ENCODE peak calls at places on chromosome 16, in five cellular contexts. Y, E, I, R and Q are unnamed samples.

GRCh38 chr16:88527186-88527936 is 42.8 kb upstream of the ZC3H18 start:
- DNase-seq in E (peak; percentile 66), I (peak; percentile 44), R (peak; percentile 45), Y (peak; percentile 54), Q (peak; percentile 45)

GRCh38 chr16:2911580-2912329 is at the start of gene FLYWCH1:
- DNase-seq in Y (peak; percentile 97), E (peak; percentile 100), I (peak; percentile 94), R (peak; percentile 95), Q (peak; percentile 96)

GRCh38 chr16:71924710-71925109 is 29.4 kb downstream of the IST1 start:
- DNase-seq in Y (no peak), I (no peak), E (no peak), R (no peak), Q (no peak)

GRCh38 chr16:19757762-19758595 is 39.9 kb downstream of the IQCK start:
- DNase-seq in I (no peak), E (no peak), R (no peak), Y (no peak), Q (no peak)

GRCh38 chr16:84829168-84829965 is 9.6 kb downstream of the CRISPLD2 start:
- DNase-seq in Y (no peak), R (no peak), I (peak; percentile 91), E (no peak), Q (no peak)

GRCh38 chr16:4064950-4065352 is 51.3 kb downstream of the ADCY9 start:
- DNase-seq in I (no peak), E (peak; percentile 63), Y (no peak), R (no peak), Q (peak; percentile 57)

GRCh38 chr16:57752581-57753447 is 17.2 kb downstream of the KATNB1 start:
- DNase-seq in I (no peak), Y (no peak), E (no peak), R (no peak), Q (no peak)

GRCh38 chr16:4925791-4926190 is 11.2 kb downstream of the PPL start:
- DNase-seq in I (no peak), R (no peak), Y (no peak), E (no peak), Q (no peak)

GRCh38 chr16:6076631-6077030 is 979.0 kb upstream of the EEF2KMT start:
- DNase-seq in R (no peak), Y (no peak), E (no peak), I (no peak), Q (no peak)

GRCh38 chr16:14448874-14449273 is 181.2 kb downstream of the PARN start:
- DNase-seq in I (no peak), E (no peak), Y (no peak), R (no peak), Q (no peak)

GRCh38 chr16:71792176-71792575 is 16.5 kb downstream of the AP1G1 start:
- DNase-seq in R (no peak), E (no peak), I (no peak), Y (no peak), Q (no peak)

GRCh38 chr16:57071840-57072541 is 20.4 kb upstream of the CPNE2 start:
- DNase-seq in R (no peak), Y (no peak), E (no peak), I (peak; percentile 61), Q (no peak)

GRCh38 chr16:47873434-47873833 is 282.4 kb downstream of the ABCC12 start:
- DNase-seq in Y (no peak), R (no peak), I (no peak), E (peak; percentile 7), Q (no peak)

GRCh38 chr16:26905336-26905735 is 161.4 kb upstream of the C16orf82 start:
- DNase-seq in Y (no peak), I (no peak), R (no peak), E (no peak), Q (no peak)

GRCh38 chr16:14240216-14240843 is 169.2 kb downstream of the MRTFB start:
- DNase-seq in I (no peak), Y (no peak), E (no peak), R (no peak), Q (no peak)

GRCh38 chr16:30609002-30609927 is 924 bp downstream of the ZNF689 start:
- DNase-seq in Y (peak; percentile 19), R (peak; percentile 15), I (peak; percentile 32), E (peak; percentile 60), Q (no peak)

GRCh38 chr16:75801307-75801706 is 75.0 kb upstream of the CPHXL start:
- DNase-seq in R (no peak), Y (no peak), E (no peak), I (no peak), Q (no peak)

GRCh38 chr16:3254309-3254708 is 2.1 kb downstream of the MEFV start:
- DNase-seq in R (no peak), I (no peak), E (no peak), Y (no peak), Q (no peak)

GRCh38 chr16:51109173-51109572 is 41.9 kb downstream of the SALL1 start:
- DNase-seq in Y (no peak), R (no peak), E (no peak), I (no peak), Q (no peak)

GRCh38 chr16:31400191-31400590 is 7.1 kb downstream of the ITGAD start:
- DNase-seq in R (no peak), I (no peak), E (no peak), Y (no peak), Q (peak; percentile 43)

GRCh38 chr16:64397042-64397441 is 724.8 kb downstream of the CDH11 start:
- DNase-seq in E (no peak), I (no peak), R (no peak), Y (no peak), Q (no peak)

GRCh38 chr16:11211061-11211976 is 44.7 kb downstream of the SOCS1 start:
- DNase-seq in R (no peak), E (no peak), Y (no peak), I (no peak), Q (no peak)

GRCh38 chr16:69350536-69351133 is 951 bp downstream of the TMED6 start:
- DNase-seq in R (no peak), E (no peak), I (no peak), Y (no peak), Q (no peak)

GRCh38 chr16:53055603-53056527 is 1.1 kb downstream of the CHD9 start:
- DNase-seq in Y (no peak), E (peak; percentile 12), R (no peak), I (peak; percentile 64), Q (peak; percentile 5)

GRCh38 chr16:25063865-25064264 is 47.7 kb upstream of the LCMT1 start:
- DNase-seq in R (no peak), I (peak; percentile 57), Y (no peak), E (no peak), Q (no peak)

GRCh38 chr16:15770107-15770506 is 86.7 kb downstream of the MYH11 start:
- DNase-seq in E (no peak), Y (no peak), R (no peak), I (no peak), Q (no peak)

GRCh38 chr16:89354325-89354724 is 136.0 kb downstream of the ANKRD11 start:
- DNase-seq in Y (no peak), E (no peak), R (no peak), I (no peak), Q (no peak)